ENCODE peak calls at places on chromosome 3, in four cellular contexts. One of them, this sample, is unnamed.

GRCh38 chr3:142007710-142008399 is 131.4 kb downstream of the ATP1B3 start:
- DNase-seq in pancreas: no peak
- DNase-seq in HCT116: no peak
- DNase-seq in CD8-positive, alpha-beta T cell: no peak
- DNase-seq in this sample: no peak

GRCh38 chr3:153614563-153614962 is 452.5 kb downstream of the RAP2B start:
- DNase-seq in pancreas: no peak
- DNase-seq in HCT116: peak
- DNase-seq in CD8-positive, alpha-beta T cell: no peak
- DNase-seq in this sample: no peak

GRCh38 chr3:194760740-194761139 is 75.1 kb downstream of the FAM43A start:
- DNase-seq in CD8-positive, alpha-beta T cell: no peak
- DNase-seq in pancreas: no peak
- DNase-seq in HCT116: no peak
- DNase-seq in this sample: no peak

GRCh38 chr3:111823341-111823830 is 35.7 kb upstream of the PHLDB2 start:
- DNase-seq in CD8-positive, alpha-beta T cell: no peak
- DNase-seq in HCT116: no peak
- DNase-seq in pancreas: no peak
- DNase-seq in this sample: no peak

GRCh38 chr3:120162400-120162799 is 68.2 kb upstream of the GSK3B start:
- DNase-seq in CD8-positive, alpha-beta T cell: no peak
- DNase-seq in HCT116: no peak
- DNase-seq in pancreas: no peak
- DNase-seq in this sample: no peak

GRCh38 chr3:27533718-27534578 is 49.8 kb upstream of the SLC4A7 start:
- DNase-seq in pancreas: no peak
- DNase-seq in HCT116: peak
- DNase-seq in CD8-positive, alpha-beta T cell: no peak
- DNase-seq in this sample: no peak

GRCh38 chr3:191762323-191762960 is 301.5 kb downstream of the PYDC2 start:
- DNase-seq in HCT116: no peak
- DNase-seq in pancreas: no peak
- DNase-seq in CD8-positive, alpha-beta T cell: no peak
- DNase-seq in this sample: no peak

GRCh38 chr3:99765042-99765942 is 52.4 kb upstream of the CMSS1 start:
- DNase-seq in pancreas: no peak
- DNase-seq in CD8-positive, alpha-beta T cell: no peak
- DNase-seq in HCT116: no peak
- DNase-seq in this sample: no peak

GRCh38 chr3:13852638-13853009 is 27.2 kb downstream of the WNT7A start:
- DNase-seq in CD8-positive, alpha-beta T cell: no peak
- DNase-seq in pancreas: no peak
- DNase-seq in HCT116: no peak
- DNase-seq in this sample: no peak

DNA sequence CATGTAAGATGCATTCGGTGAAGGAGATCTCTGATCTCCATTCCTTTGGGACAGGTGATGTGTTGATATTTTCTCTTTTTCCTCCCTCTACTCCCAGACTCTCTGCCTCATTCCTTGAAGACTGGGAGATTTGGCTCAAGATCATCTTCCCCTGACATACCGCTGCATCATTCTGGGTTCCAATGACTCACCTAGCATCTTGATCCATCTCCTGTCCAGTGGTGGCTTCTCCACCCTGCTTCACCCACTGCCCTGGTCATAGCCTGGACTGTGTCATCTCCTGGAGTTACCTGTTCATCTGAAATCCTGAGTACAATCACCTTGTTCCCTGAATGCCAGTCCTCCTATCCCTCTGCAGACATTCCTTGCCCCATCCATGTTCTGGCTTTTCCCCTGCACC is 57.4 kb upstream of the TRAK1 start:
- DNase-seq in pancreas: no peak
- DNase-seq in HCT116: no peak
- DNase-seq in CD8-positive, alpha-beta T cell: no peak
- DNase-seq in this sample: no peak
- H3K27ac ChIP-seq in pancreas: no peak
- H3K27ac ChIP-seq in HCT116: no peak
- H3K27ac ChIP-seq in CD8-positive, alpha-beta T cell: no peak
- H3K27ac ChIP-seq in this sample: no peak

GRCh38 chr3:41050149-41050548 is 149.2 kb upstream of the CTNNB1 start:
- DNase-seq in pancreas: no peak
- DNase-seq in HCT116: no peak
- DNase-seq in CD8-positive, alpha-beta T cell: no peak
- DNase-seq in this sample: no peak
- H3K27ac ChIP-seq in pancreas: no peak
- H3K27ac ChIP-seq in HCT116: no peak
- H3K27ac ChIP-seq in CD8-positive, alpha-beta T cell: no peak
- H3K27ac ChIP-seq in this sample: no peak

DNA sequence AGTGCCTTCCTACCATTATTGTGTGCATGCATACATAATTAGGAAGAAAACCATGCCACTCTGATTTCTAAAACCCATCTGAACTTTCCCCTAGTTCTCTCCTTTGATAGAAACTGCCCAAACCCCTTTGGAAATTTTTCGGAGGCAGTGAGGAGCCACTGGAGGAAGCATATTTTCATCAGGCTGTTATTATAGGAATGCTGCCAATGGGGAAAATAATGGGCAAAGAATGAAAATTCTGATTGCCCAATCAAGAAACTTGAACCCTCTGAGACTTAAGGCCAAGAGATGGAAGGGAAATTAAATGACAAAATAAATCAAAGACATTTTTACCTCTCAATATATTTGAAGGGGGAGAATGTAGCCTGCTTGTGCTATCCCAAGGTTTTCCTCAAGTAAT is 376.0 kb upstream of the PDZRN3 start:
- DNase-seq in CD8-positive, alpha-beta T cell: no peak
- DNase-seq in HCT116: no peak
- DNase-seq in pancreas: no peak
- DNase-seq in this sample: no peak
- H3K27ac ChIP-seq in CD8-positive, alpha-beta T cell: no peak
- H3K27ac ChIP-seq in HCT116: no peak
- H3K27ac ChIP-seq in pancreas: no peak
- H3K27ac ChIP-seq in this sample: no peak

GRCh38 chr3:150739200-150739863 is 23.6 kb downstream of the SIAH2 start:
- DNase-seq in CD8-positive, alpha-beta T cell: no peak
- DNase-seq in HCT116: no peak
- DNase-seq in pancreas: no peak
- DNase-seq in this sample: no peak
- H3K27ac ChIP-seq in CD8-positive, alpha-beta T cell: no peak
- H3K27ac ChIP-seq in HCT116: no peak
- H3K27ac ChIP-seq in pancreas: no peak
- H3K27ac ChIP-seq in this sample: no peak

DNA sequence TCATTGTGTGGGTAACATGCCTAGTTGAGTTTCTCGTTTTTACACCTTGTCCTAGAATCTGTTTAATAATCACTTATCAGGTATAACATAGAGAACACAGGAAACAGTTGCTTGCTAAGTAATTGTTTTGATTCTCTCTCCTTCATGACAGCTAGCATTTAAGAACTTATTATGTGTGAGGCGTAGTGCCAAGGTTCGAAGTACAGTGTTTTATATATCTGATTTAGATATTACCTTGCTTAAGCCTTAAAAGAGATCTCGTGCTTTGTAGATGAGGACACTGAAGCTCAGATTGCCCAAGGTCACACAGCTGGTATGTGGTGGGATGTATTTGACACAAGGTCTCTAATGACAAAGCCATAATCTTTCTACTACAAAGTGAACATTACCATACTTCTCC is 29.0 kb upstream of the IFT57 start:
- DNase-seq in CD8-positive, alpha-beta T cell: no peak
- DNase-seq in pancreas: no peak
- DNase-seq in HCT116: no peak
- DNase-seq in this sample: no peak
- H3K27ac ChIP-seq in CD8-positive, alpha-beta T cell: no peak
- H3K27ac ChIP-seq in pancreas: no peak
- H3K27ac ChIP-seq in HCT116: no peak
- H3K27ac ChIP-seq in this sample: no peak

GRCh38 chr3:69005071-69005816 is 8.2 kb downstream of the EOGT start:
- DNase-seq in HCT116: no peak
- DNase-seq in pancreas: no peak
- DNase-seq in CD8-positive, alpha-beta T cell: no peak
- DNase-seq in this sample: no peak
- H3K27ac ChIP-seq in HCT116: no peak
- H3K27ac ChIP-seq in pancreas: no peak
- H3K27ac ChIP-seq in CD8-positive, alpha-beta T cell: no peak
- H3K27ac ChIP-seq in this sample: no peak

GRCh38 chr3:51394541-51394940 is 3.5 kb downstream of the RBM15B start:
- DNase-seq in CD8-positive, alpha-beta T cell: no peak
- DNase-seq in HCT116: no peak
- DNase-seq in pancreas: no peak
- DNase-seq in this sample: no peak
- H3K27ac ChIP-seq in CD8-positive, alpha-beta T cell: no peak
- H3K27ac ChIP-seq in HCT116: no peak
- H3K27ac ChIP-seq in pancreas: no peak
- H3K27ac ChIP-seq in this sample: no peak

GRCh38 chr3:114374433-114374832 is 80.6 kb downstream of the TIGIT start:
- DNase-seq in HCT116: no peak
- DNase-seq in CD8-positive, alpha-beta T cell: no peak
- DNase-seq in pancreas: no peak
- DNase-seq in this sample: no peak
- H3K27ac ChIP-seq in HCT116: no peak
- H3K27ac ChIP-seq in CD8-positive, alpha-beta T cell: no peak
- H3K27ac ChIP-seq in pancreas: no peak
- H3K27ac ChIP-seq in this sample: no peak

DNA sequence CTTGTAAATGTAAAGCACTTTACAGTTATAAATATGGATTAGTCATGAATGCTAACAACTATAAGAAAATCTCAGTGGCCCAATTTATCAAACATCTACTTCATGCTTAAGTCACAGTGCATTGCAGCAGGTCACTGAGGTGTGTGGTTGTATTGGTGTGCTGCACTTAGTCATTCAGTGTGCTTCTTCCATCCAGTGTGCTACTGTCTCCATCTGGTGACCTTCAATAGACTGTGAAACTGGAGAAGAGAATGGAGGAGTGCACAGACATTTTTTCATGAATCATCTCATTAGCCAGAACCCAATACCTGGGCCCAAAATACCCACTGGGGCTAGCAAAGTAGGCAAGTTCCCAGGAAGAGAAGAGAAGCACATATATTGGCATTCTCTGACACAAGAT is 199.6 kb downstream of the SHOX2 start:
- DNase-seq in pancreas: no peak
- DNase-seq in HCT116: no peak
- DNase-seq in CD8-positive, alpha-beta T cell: no peak
- DNase-seq in this sample: no peak
- H3K27ac ChIP-seq in pancreas: no peak
- H3K27ac ChIP-seq in HCT116: no peak
- H3K27ac ChIP-seq in CD8-positive, alpha-beta T cell: no peak
- H3K27ac ChIP-seq in this sample: no peak

GRCh38 chr3:42752961-42753360 is 20.1 kb downstream of the CCDC13 start:
- DNase-seq in CD8-positive, alpha-beta T cell: no peak
- DNase-seq in pancreas: no peak
- DNase-seq in HCT116: no peak
- DNase-seq in this sample: no peak
- H3K27ac ChIP-seq in CD8-positive, alpha-beta T cell: no peak
- H3K27ac ChIP-seq in pancreas: no peak
- H3K27ac ChIP-seq in HCT116: no peak
- H3K27ac ChIP-seq in this sample: no peak